ENCODE peak calls at places on chromosomes 11 and 22, in ten cellular contexts. U is CD4-positive, alpha-beta T cell; T is heart left ventricle; O is thyroid gland; I is kidney; C is pancreas; M is neuronal stem cell; R is right cardiac atrium; Y is A549; L is mesenchymal stem cell. Q is an unnamed sample. For H3K9me3, the result is how much of the 10 kb centered on the place peaks cover.

GRCh38 chr22:20253161-20253560 is 15.0 kb downstream of the RTN4R start:
- DNase-seq in U (no peak), T (no peak), O (no peak), I (no peak), C (no peak), M (no peak), R (no peak), Y (no peak), L (no peak), Q (no peak)

GRCh38 chr22:19843107-19843856 is 11.4 kb downstream of the GNB1L start:
- DNase-seq in U (no peak), T (no peak), O (no peak), I (peak), C (no peak), M (no peak), R (no peak), Y (no peak), L (no peak), Q (no peak)

GRCh38 chr11:126341760-126342161 is 13.7 kb upstream of the ST3GAL4 start:
- DNase-seq in U (no peak), T (no peak), O (no peak), I (peak), C (no peak), M (no peak), R (no peak), Y (no peak), L (peak), Q (no peak)

GRCh38 chr22:33476716-33477115 is 418.5 kb upstream of the SYN3 start:
- DNase-seq in U (no peak), T (no peak), O (no peak), I (no peak), C (no peak), M (no peak), R (no peak), Y (peak), L (peak), Q (no peak)

GRCh38 chr11:73759520-73760065 is 1.3 kb downstream of the RAB6A start:
- DNase-seq in U (no peak), T (no peak), O (no peak), I (no peak), C (no peak), M (no peak), R (no peak), Y (peak), L (peak), Q (no peak)

GRCh38 chr11:76023408-76024068 is 182.8 kb downstream of the WNT11 start:
- DNase-seq in U (no peak), T (no peak), O (no peak), I (no peak), C (no peak), M (no peak), R (no peak), Y (no peak), L (no peak), Q (no peak)

GRCh38 chr11:118522571-118523072 is 4.7 kb upstream of the TTC36 start:
- DNase-seq in U (no peak), T (no peak), O (peak), I (no peak), C (no peak), M (no peak), R (no peak), Y (peak), L (peak), Q (no peak)

GRCh38 chr22:29625090-29625825 is 21.8 kb downstream of the NF2 start:
- DNase-seq in U (no peak), T (no peak), O (peak), I (no peak), C (no peak), M (peak), R (peak), Y (peak), L (peak), Q (peak)

GRCh38 chr11:36437413-36437812 is 72.7 kb downstream of the TRAF6 start:
- DNase-seq in U (no peak), T (no peak), O (no peak), I (no peak), C (no peak), M (no peak), R (no peak), Y (no peak), L (no peak), Q (no peak)

GRCh38 chr11:65497141-65498041 is 1.5 kb upstream of the MALAT1 start:
- DNase-seq in U (peak), T (peak), O (peak), I (peak), C (peak), M (peak), R (peak), Y (peak), L (peak), Q (peak)

GRCh38 chr11:32885556-32885955 is 7.1 kb upstream of the QSER1 start:
- DNase-seq in U (no peak), T (no peak), O (no peak), I (no peak), C (no peak), M (no peak), R (no peak), Y (no peak), L (no peak), Q (no peak)

GRCh38 chr22:30400159-30400558 is 3.3 kb downstream of the SEC14L2 start:
- DNase-seq in U (no peak), T (no peak), O (no peak), I (no peak), C (no peak), M (no peak), R (no peak), Y (no peak), L (no peak), Q (no peak)

GRCh38 chr11:16097543-16097942 is 258.8 kb downstream of the SOX6 start:
- DNase-seq in U (no peak), T (no peak), O (no peak), I (no peak), C (no peak), M (no peak), R (no peak), Y (no peak), L (no peak), Q (no peak)

GRCh38 chr22:43230983-43231723 is 44.2 kb upstream of the TTLL12 start:
- DNase-seq in U (peak), T (peak), O (peak), I (no peak), C (peak), M (peak), R (peak), Y (peak), L (peak), Q (peak)

GRCh38 chr11:134252539-134253188 is 488 bp downstream of the THYN1 start:
- DNase-seq in U (peak), T (no peak), O (peak), I (no peak), C (no peak), M (peak), R (peak), Y (no peak), L (no peak), Q (no peak)

GRCh38 chr22:23119492-23120414 is 22.0 kb downstream of the RSPH14 start:
- DNase-seq in U (peak), T (peak), O (no peak), I (no peak), C (no peak), M (no peak), R (peak), Y (no peak), L (no peak), Q (no peak)

GRCh38 chr11:117443269-117444186 is 115.9 kb downstream of the CEP164 start:
- DNase-seq in U (no peak), T (peak), O (peak), I (peak), C (peak), M (peak), R (peak), Y (peak), L (peak), Q (peak)

GRCh38 chr11:12377106-12377823 is at the start of gene PARVA:
- DNase-seq in U (no peak), T (peak), O (peak), I (peak), C (peak), M (peak), R (peak), Y (peak), L (peak), Q (peak)

GRCh38 chr22:45072322-45072903 is 62.6 kb upstream of the PHF21B start:
- DNase-seq in U (no peak), T (no peak), O (no peak), I (peak), C (no peak), M (no peak), R (no peak), Y (peak), L (peak), Q (no peak)

GRCh38 chr11:45298718-45299117 is 12.6 kb upstream of the SYT13 start:
- DNase-seq in U (no peak), T (no peak), O (no peak), I (no peak), C (no peak), M (no peak), R (no peak), Y (no peak), L (no peak), Q (peak)

GRCh38 chr11:56197367-56197766 is 20.9 kb downstream of the OR5J2 start:
- DNase-seq in U (no peak), T (no peak), O (no peak), I (no peak), C (no peak), M (no peak), R (no peak), Y (no peak), L (no peak), Q (no peak)

GRCh38 chr11:36010010-36010740 is 66.3 kb downstream of the LDLRAD3 start:
- DNase-seq in U (no peak), T (no peak), O (no peak), I (no peak), C (no peak), M (no peak), R (no peak), Y (no peak), L (peak), Q (no peak)

GRCh38 chr11:4577761-4578160 is 3.8 kb upstream of the OR52I2 start:
- DNase-seq in U (no peak), T (no peak), O (no peak), I (no peak), C (no peak), M (no peak), R (no peak), Y (no peak), L (no peak), Q (no peak)

GRCh38 chr11:113974741-113975470 is at the start of gene HTR3A:
- DNase-seq in U (no peak), T (peak), O (peak), I (peak), C (peak), M (peak), R (peak), Y (no peak), L (peak), Q (peak)

GRCh38 chr22:50102946-50103345 is 13.1 kb downstream of the MOV10L1 start:
- DNase-seq in U (no peak), T (no peak), O (peak), I (no peak), C (no peak), M (no peak), R (no peak), Y (peak), L (no peak), Q (no peak)

GRCh38 chr11:47234669-47235075 is 13.9 kb downstream of the ACP2 start:
- DNase-seq in U (peak), T (peak), O (peak), I (no peak), C (peak), M (no peak), R (no peak), Y (peak), L (no peak), Q (no peak)

GRCh38 chr11:9990221-9990973 is 303.6 kb downstream of the SBF2 start:
- DNase-seq in U (no peak), T (no peak), O (peak), I (no peak), C (no peak), M (no peak), R (no peak), Y (peak), L (peak), Q (no peak)

GRCh38 chr11:112734207-112734606 is 227.0 kb upstream of the NCAM1 start:
- DNase-seq in U (no peak), T (no peak), O (peak), I (no peak), C (no peak), M (peak), R (peak), Y (no peak), L (peak), Q (peak)

GRCh38 chr22:30033137-30033536 is 47.1 kb upstream of the HORMAD2 start:
- DNase-seq in U (no peak), T (no peak), O (no peak), I (no peak), C (no peak), M (no peak), R (no peak), Y (no peak), L (no peak), Q (no peak)

GRCh38 chr22:43867839-43868652 is 5.7 kb upstream of the SULT4A1 start:
- DNase-seq in U (no peak), T (peak), O (peak), I (peak), C (peak), M (peak), R (peak), Y (peak), L (peak), Q (peak)

GRCh38 chr11:59614277-59615131 is 1.1 kb downstream of the OSBP start:
- DNase-seq in U (no peak), T (no peak), O (no peak), I (no peak), C (peak), M (no peak), R (no peak), Y (peak), L (peak), Q (no peak)

GRCh38 chr11:75347781-75348613 is 3.5 kb downstream of the ARRB1 start:
- DNase-seq in U (no peak), T (no peak), O (no peak), I (peak), C (no peak), M (no peak), R (peak), Y (no peak), L (peak), Q (no peak)

GRCh38 chr22:49975543-49976389 is 15.2 kb downstream of the PIM3 start:
- DNase-seq in U (no peak), T (no peak), O (no peak), I (peak), C (no peak), M (no peak), R (peak), Y (peak), L (no peak), Q (no peak)

GRCh38 chr11:47415949-47416472 is 7.6 kb downstream of the SLC39A13 start:
- DNase-seq in U (no peak), T (peak), O (peak), I (peak), C (no peak), M (no peak), R (peak), Y (peak), L (peak), Q (peak)

GRCh38 chr22:22342697-22343602 is 98.4 kb downstream of the VPREB1 start:
- DNase-seq in U (peak), T (no peak), O (peak), I (peak), C (peak), M (peak), R (no peak), Y (peak), L (peak), Q (peak)

GRCh38 chr22:44765571-44766285 is 13.4 kb downstream of the ARHGAP8 start:
- DNase-seq in U (no peak), T (no peak), O (peak), I (peak), C (peak), M (no peak), R (no peak), Y (no peak), L (no peak), Q (no peak)

GRCh38 chr11:72439455-72439854 is 5.1 kb upstream of the CLPB start:
- DNase-seq in U (no peak), T (no peak), O (no peak), I (no peak), C (no peak), M (no peak), R (no peak), Y (no peak), L (peak), Q (no peak)

GRCh38 chr22:48475661-48476345 is 1351.9 kb downstream of the BRD1 start:
- DNase-seq in U (no peak), T (no peak), O (no peak), I (no peak), C (no peak), M (no peak), R (no peak), Y (no peak), L (no peak), Q (no peak)

GRCh38 chr22:48476599-48476998 is 1351.1 kb downstream of the BRD1 start:
- DNase-seq in U (no peak), T (no peak), O (no peak), I (no peak), C (no peak), M (no peak), R (no peak), Y (no peak), L (no peak), Q (no peak)

GRCh38 chr22:48477031-48477721 is 1350.5 kb downstream of the BRD1 start:
- DNase-seq in U (no peak), T (no peak), O (no peak), I (peak), C (no peak), M (no peak), R (peak), Y (no peak), L (no peak), Q (no peak)

GRCh38 chr22:48478529-48479265 is 1349.0 kb downstream of the BRD1 start:
- DNase-seq in U (no peak), T (no peak), O (no peak), I (no peak), C (no peak), M (no peak), R (no peak), Y (no peak), L (no peak), Q (no peak)

DNA sequence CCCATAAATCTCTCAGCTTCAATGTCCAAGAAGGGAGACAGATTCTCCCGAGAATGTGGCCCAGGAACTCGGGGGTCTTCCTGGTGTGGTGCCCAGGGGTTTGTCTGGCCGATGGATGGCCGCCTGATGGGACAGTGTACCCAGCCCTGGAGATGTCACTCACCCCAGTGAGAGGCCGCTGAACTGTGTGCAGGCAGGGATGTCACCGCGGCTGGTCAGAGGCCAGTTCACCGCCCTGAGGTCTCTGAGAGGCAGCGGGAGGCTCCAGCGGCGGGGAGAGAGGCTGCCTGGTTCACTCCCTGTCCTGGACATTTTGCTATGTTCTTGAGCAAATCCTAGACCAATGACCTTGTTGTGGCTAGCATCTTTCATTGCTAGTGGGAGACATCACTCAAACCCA is 1349.5 kb downstream of the BRD1 start:
- DNase-seq in U (no peak), T (no peak), O (no peak), I (peak), C (no peak), M (no peak), R (no peak), Y (no peak), L (no peak), Q (no peak)
- H3K9me3 ChIP-seq in U (under half), T (under half), O (under half), I (under half), C (under half), M (under half), R (under half), Y (under half), L (under half), Q (under half)

DNA sequence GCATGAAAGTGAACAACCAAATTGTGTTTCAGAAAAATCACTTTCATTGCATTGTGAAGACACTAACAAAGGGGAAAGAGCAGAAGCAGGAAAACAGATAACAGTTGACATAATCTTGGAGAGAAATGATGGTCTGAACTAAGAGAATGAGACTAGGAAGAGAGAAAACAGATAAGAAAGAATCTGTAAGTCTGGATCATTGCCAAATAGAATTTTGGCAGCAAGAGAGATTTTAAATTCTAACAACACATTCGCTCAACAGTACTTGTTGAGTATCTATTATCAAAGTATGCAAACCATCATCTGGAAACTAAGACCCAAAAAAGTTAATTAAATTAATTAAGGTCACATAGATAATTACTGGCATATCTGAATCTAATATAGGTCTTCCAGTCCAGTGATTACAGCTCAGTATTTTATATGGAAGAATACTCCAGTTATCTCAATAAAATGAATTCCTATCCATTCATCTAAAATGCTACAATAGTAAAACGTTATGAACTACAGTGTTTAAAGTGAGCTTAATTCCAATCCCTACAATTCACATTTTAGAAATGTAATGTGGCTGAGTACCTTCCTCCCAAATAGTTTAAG is 166.7 kb upstream of the FAT3 start:
- DNase-seq in U (no peak), T (no peak), O (no peak), I (no peak), C (no peak), M (no peak), R (no peak), Y (no peak), L (no peak), Q (no peak)
- H3K9me3 ChIP-seq in U (under half), T (under half), O (under half), I (under half), C (under half), M (under half), R (under half), Y (under half), L (under half), Q (under half)

GRCh38 chr22:47247609-47248240 is 485.3 kb downstream of the TBC1D22A start:
- DNase-seq in U (no peak), T (no peak), O (no peak), I (no peak), C (no peak), M (no peak), R (no peak), Y (no peak), L (no peak), Q (no peak)
- H3K9me3 ChIP-seq in U (under half), T (under half), O (under half), I (under half), C (under half), M (half or more), R (under half), Y (under half), L (under half), Q (under half)

DNA sequence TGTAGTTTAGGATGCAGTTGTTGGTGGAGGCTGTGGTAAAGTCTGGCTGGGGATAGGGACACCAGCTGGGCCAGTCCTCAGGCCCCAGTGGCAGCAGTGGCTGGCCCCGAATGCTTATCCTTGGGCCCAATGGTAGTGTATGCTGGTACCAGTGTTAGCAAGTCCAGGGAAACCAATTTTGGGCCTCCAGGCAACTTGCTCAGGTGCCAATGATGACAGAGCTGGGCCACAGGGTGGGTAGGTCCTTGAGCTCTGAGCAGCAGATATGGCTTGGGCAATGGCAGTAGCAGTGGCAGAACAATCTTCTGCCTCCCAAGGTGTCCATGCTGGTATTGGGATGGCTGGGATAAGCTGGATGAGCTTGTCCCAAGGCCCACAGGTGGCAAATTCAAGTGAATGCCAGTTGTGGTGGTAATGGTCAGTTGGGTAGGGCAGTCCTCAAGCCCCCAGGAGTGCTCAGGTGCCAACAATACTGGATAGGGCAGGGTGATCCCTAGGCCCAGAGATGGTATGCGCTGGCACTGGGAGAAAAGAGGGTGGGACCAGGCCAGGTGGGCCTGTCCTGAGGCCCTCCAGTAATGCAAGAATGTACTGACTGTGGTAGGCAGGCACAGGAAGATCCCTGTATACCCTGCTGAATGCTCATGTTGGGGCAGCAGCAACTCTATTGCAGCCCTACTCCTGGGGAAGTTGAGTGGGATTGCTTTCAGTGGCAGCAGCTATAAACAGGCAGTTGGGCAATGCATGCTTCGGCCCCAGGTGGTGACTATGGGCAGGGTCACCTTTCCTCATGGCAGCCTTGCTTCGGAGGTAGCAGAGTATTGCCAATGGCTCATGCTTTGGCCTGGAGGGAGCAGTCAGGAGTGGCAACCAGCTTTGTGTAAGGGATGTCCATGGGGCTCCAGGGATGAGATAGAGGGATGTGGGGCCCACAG is 54.7 kb downstream of the KCNQ1OT1 start:
- DNase-seq in U (no peak), T (no peak), O (no peak), I (no peak), C (no peak), M (no peak), R (no peak), Y (no peak), L (no peak), Q (no peak)
- H3K9me3 ChIP-seq in U (half or more), T (half or more), O (under half), I (under half), C (under half), M (under half), R (under half), Y (half or more), L (half or more), Q (half or more)

Q was measured in NT2/D1.